ENCODE peak calls at places on chromosomes 16 and 17, in six cellular contexts. One of them, this sample, is unnamed.

GRCh38 chr16:3045758-3046505 is 429 bp upstream of the MMP25 start:
- DNase-seq in GM12891: no peak
- DNase-seq in H1: no peak
- DNase-seq in K562: peak; percentile 33
- DNase-seq in GM12878: no peak
- DNase-seq in HepG2: no peak
- DNase-seq in this sample: peak; percentile 73

GRCh38 chr17:40099627-40100418 is 566 bp downstream of the NR1D1 start:
- DNase-seq in GM12891: no peak
- DNase-seq in H1: no peak
- DNase-seq in K562: no peak
- DNase-seq in GM12878: no peak
- DNase-seq in HepG2: no peak
- DNase-seq in this sample: no peak

GRCh38 chr16:6335072-6335471 is 997.6 kb upstream of the RBFOX1 start:
- DNase-seq in GM12891: no peak
- DNase-seq in H1: peak; percentile 83
- DNase-seq in K562: peak; percentile 42
- DNase-seq in GM12878: no peak
- DNase-seq in HepG2: no peak
- DNase-seq in this sample: no peak

GRCh38 chr16:87499189-87499486 is 6.3 kb upstream of the ZCCHC14 start:
- DNase-seq in GM12891: no peak
- DNase-seq in H1: no peak
- DNase-seq in K562: no peak
- DNase-seq in GM12878: no peak
- DNase-seq in HepG2: no peak
- DNase-seq in this sample: no peak

GRCh38 chr16:75420987-75421819 is 12.1 kb downstream of the CFDP1 start:
- DNase-seq in GM12891: no peak
- DNase-seq in H1: peak; percentile 88
- DNase-seq in K562: peak; percentile 49
- DNase-seq in GM12878: no peak
- DNase-seq in HepG2: peak; percentile 73
- DNase-seq in this sample: no peak

GRCh38 chr16:72036098-72036497 is 18.2 kb upstream of the HP start:
- DNase-seq in GM12891: no peak
- DNase-seq in H1: no peak
- DNase-seq in K562: no peak
- DNase-seq in GM12878: no peak
- DNase-seq in HepG2: no peak
- DNase-seq in this sample: no peak

GRCh38 chr17:41769346-41769862 is 17.1 kb downstream of the JUP start:
- DNase-seq in GM12891: no peak
- DNase-seq in H1: no peak
- DNase-seq in K562: no peak
- DNase-seq in GM12878: no peak
- DNase-seq in HepG2: no peak
- DNase-seq in this sample: no peak

GRCh38 chr16:80569440-80570105 is 28.8 kb downstream of the DYNLRB2 start:
- DNase-seq in GM12891: peak; percentile 60
- DNase-seq in H1: no peak
- DNase-seq in K562: peak; percentile 35
- DNase-seq in GM12878: no peak
- DNase-seq in HepG2: no peak
- DNase-seq in this sample: peak; percentile 57

GRCh38 chr17:58413684-58414083 is 3.6 kb downstream of the RNF43 start:
- DNase-seq in GM12891: no peak
- DNase-seq in H1: no peak
- DNase-seq in K562: no peak
- DNase-seq in GM12878: no peak
- DNase-seq in HepG2: no peak
- DNase-seq in this sample: no peak

GRCh38 chr17:61532818-61533217 is 58.2 kb downstream of the NACA2 start:
- DNase-seq in GM12891: no peak
- DNase-seq in H1: no peak
- DNase-seq in K562: no peak
- DNase-seq in GM12878: no peak
- DNase-seq in HepG2: no peak
- DNase-seq in this sample: no peak

GRCh38 chr16:66475232-66475631 is 48.1 kb downstream of the BEAN1 start:
- DNase-seq in GM12891: no peak
- DNase-seq in H1: no peak
- DNase-seq in K562: no peak
- DNase-seq in GM12878: no peak
- DNase-seq in HepG2: no peak
- DNase-seq in this sample: no peak

GRCh38 chr17:43398724-43399595 is at the start of gene ARL4D:
- DNase-seq in GM12891: peak; percentile 67
- DNase-seq in H1: peak; percentile 89
- DNase-seq in K562: peak; percentile 45
- DNase-seq in GM12878: no peak
- DNase-seq in HepG2: peak; percentile 77
- DNase-seq in this sample: peak; percentile 65

GRCh38 chr16:67537636-67538591 is 9.3 kb downstream of the RIPOR1 start:
- DNase-seq in GM12891: peak; percentile 74
- DNase-seq in H1: peak; percentile 67
- DNase-seq in K562: no peak
- DNase-seq in GM12878: no peak
- DNase-seq in HepG2: no peak
- DNase-seq in this sample: peak; percentile 77

GRCh38 chr16:82834156-82834758 is 207.5 kb downstream of the CDH13 start:
- DNase-seq in GM12891: no peak
- DNase-seq in H1: no peak
- DNase-seq in K562: no peak
- DNase-seq in GM12878: no peak
- DNase-seq in HepG2: no peak
- DNase-seq in this sample: no peak

GRCh38 chr17:79087428-79088143 is 13.0 kb downstream of the ENGASE start:
- DNase-seq in GM12891: peak; percentile 94
- DNase-seq in H1: peak; percentile 97
- DNase-seq in K562: peak; percentile 78
- DNase-seq in GM12878: no peak
- DNase-seq in HepG2: peak; percentile 41
- DNase-seq in this sample: peak; percentile 94

GRCh38 chr17:69223809-69224208 is 4.8 kb downstream of the ABCA10 start:
- DNase-seq in GM12891: no peak
- DNase-seq in H1: no peak
- DNase-seq in K562: no peak
- DNase-seq in GM12878: peak; percentile 33
- DNase-seq in HepG2: peak; percentile 69
- DNase-seq in this sample: no peak

DNA sequence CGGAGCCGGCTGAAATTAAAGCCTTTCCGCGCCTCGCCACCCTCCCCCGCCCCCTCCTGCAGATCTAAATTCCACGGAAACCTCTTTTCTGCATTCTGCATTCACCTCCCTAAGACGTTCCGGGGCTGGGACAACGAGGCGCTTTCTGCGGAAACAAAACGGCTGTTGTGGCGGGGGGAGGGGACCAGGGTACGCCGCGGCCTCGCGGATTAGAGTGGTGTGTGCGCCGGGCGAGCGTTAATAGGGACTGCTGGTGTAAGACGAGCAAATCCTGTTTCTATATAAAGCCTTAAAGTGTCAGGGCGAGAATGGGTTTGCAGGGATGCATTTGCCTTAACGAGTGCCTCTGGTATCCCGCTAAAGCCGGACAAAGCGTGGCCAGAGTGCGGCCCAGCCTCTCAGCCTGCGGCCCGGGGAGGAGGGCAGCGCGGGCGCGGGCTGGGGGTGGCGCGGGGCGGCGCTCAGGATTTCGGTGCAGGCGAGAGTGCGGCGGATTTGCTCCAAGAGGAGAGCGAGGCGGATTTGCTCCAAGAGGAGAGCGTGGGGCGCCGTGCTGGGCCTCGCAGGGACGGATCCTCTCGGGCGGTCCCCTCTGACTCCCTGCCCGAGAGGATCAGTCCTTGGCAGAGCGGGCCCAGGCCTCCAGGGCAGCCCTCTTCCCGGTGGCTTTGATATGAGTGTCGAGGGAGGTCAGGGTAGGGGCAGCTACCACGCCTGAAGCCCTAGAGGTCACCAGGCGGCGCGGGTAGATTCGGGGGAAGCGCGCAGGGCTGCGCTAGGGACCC is 5.1 kb downstream of the BAHCC1 start:
- DNase-seq in GM12891: no peak
- DNase-seq in H1: peak; percentile 74
- DNase-seq in K562: peak; percentile 71
- DNase-seq in GM12878: no peak
- DNase-seq in HepG2: no peak
- DNase-seq in this sample: no peak
- TF ChIP-seq POLR2A in GM12891: no peak
- TF ChIP-seq POLR2A in H1: no peak
- TF ChIP-seq POLR2A in K562: peak; percentile 63
- TF ChIP-seq POLR2A in GM12878: no peak
- TF ChIP-seq POLR2A in HepG2: no peak
- TF ChIP-seq POLR2A in this sample: no peak

GRCh38 chr16:26599786-26600107 is 467.0 kb upstream of the C16orf82 start:
- DNase-seq in GM12891: no peak
- DNase-seq in H1: no peak
- DNase-seq in K562: no peak
- DNase-seq in GM12878: no peak
- DNase-seq in HepG2: no peak
- DNase-seq in this sample: no peak
- TF ChIP-seq TAF1 in GM12891: no peak
- TF ChIP-seq TAF1 in H1: no peak
- TF ChIP-seq TAF1 in K562: no peak
- TF ChIP-seq TAF1 in GM12878: no peak
- TF ChIP-seq TAF1 in HepG2: no peak
- TF ChIP-seq TAF1 in this sample: no peak

GRCh38 chr16:69132424-69133252 is at the start of the genes CHTF8 and UTP4:
- DNase-seq in GM12891: peak; percentile 87
- DNase-seq in H1: no peak
- DNase-seq in K562: peak; percentile 89
- DNase-seq in GM12878: no peak
- DNase-seq in HepG2: peak; percentile 79
- DNase-seq in this sample: peak; percentile 79
- TF ChIP-seq POLR2A in GM12891: peak; percentile 30
- TF ChIP-seq POLR2A in H1: peak; percentile 76
- TF ChIP-seq POLR2A in K562: peak; percentile 76
- TF ChIP-seq POLR2A in GM12878: peak; percentile 99
- TF ChIP-seq POLR2A in HepG2: no peak
- TF ChIP-seq POLR2A in this sample: peak; percentile 82

DNA sequence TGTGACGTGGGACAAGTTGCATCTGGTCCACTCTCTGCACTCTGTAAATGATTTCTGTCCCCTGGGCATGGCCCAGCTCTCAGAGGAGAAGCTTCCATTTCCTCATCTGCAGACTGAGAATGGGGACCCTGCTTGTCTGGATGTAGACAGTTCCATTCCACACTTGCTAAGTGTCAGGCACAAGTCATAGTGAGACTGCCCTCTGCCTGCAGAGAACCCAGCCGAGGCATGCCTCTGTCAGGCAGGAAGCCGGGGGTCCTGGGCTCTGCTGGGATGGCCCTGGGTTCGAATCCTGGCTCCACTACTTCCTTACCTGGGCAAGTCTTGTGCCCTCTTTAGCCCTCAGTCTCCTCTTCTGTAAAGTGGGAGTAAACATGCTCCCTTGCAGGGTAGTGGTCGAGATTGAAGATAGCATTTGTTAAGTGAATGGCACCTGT is 4.1 kb downstream of the MAP2K3 start:
- DNase-seq in GM12891: no peak
- DNase-seq in H1: no peak
- DNase-seq in K562: no peak
- DNase-seq in GM12878: peak; percentile 32
- DNase-seq in HepG2: no peak
- DNase-seq in this sample: no peak
- TF ChIP-seq TAF1 in GM12891: peak; percentile 22
- TF ChIP-seq TAF1 in H1: no peak
- TF ChIP-seq TAF1 in K562: no peak
- TF ChIP-seq TAF1 in GM12878: no peak
- TF ChIP-seq TAF1 in HepG2: no peak
- TF ChIP-seq TAF1 in this sample: no peak